ENCODE peak calls at places on chromosome 18, in five cellular contexts. One of them, this sample, is unnamed.
A peak's percentile ranks its signal among the peaks of the same experiment; 100 is the strongest.

GRCh38 chr18:57497372-57498294 is 62.5 kb downstream of the ONECUT2 start:
- DNase-seq in HepG2: no peak
- DNase-seq in K562: no peak
- DNase-seq in GM12878: no peak
- DNase-seq in SK-N-SH: no peak
- DNase-seq in this sample: no peak

GRCh38 chr18:41853280-41853679 is 101.8 kb upstream of the PIK3C3 start:
- DNase-seq in K562: no peak
- DNase-seq in GM12878: no peak
- DNase-seq in HepG2: no peak
- DNase-seq in SK-N-SH: no peak
- DNase-seq in this sample: no peak

GRCh38 chr18:48410095-48410920 is 1.1 kb upstream of the ZBTB7C start:
- DNase-seq in K562: peak; percentile 97
- DNase-seq in HepG2: peak; percentile 65
- DNase-seq in GM12878: no peak
- DNase-seq in SK-N-SH: peak; percentile 96
- DNase-seq in this sample: peak; percentile 74

GRCh38 chr18:31513189-31513907 is 15.4 kb downstream of the DSG2 start:
- DNase-seq in K562: no peak
- DNase-seq in GM12878: no peak
- DNase-seq in HepG2: peak; percentile 41
- DNase-seq in SK-N-SH: no peak
- DNase-seq in this sample: no peak

GRCh38 chr18:65610939-65611338 is 139.9 kb upstream of the CDH7 start:
- DNase-seq in K562: no peak
- DNase-seq in GM12878: no peak
- DNase-seq in SK-N-SH: no peak
- DNase-seq in HepG2: no peak
- DNase-seq in this sample: no peak

GRCh38 chr18:57146956-57147636 is at the start of gene BOD1L2:
- DNase-seq in SK-N-SH: no peak
- DNase-seq in HepG2: no peak
- DNase-seq in K562: no peak
- DNase-seq in GM12878: no peak
- DNase-seq in this sample: no peak

GRCh38 chr18:13264091-13264777 is 45.7 kb downstream of the LDLRAD4 start:
- DNase-seq in SK-N-SH: peak; percentile 49
- DNase-seq in K562: no peak
- DNase-seq in GM12878: no peak
- DNase-seq in HepG2: no peak
- DNase-seq in this sample: no peak

GRCh38 chr18:75105551-75106254 is 103.2 kb downstream of the PTGR3 start:
- DNase-seq in K562: no peak
- DNase-seq in GM12878: no peak
- DNase-seq in HepG2: no peak
- DNase-seq in SK-N-SH: no peak
- DNase-seq in this sample: no peak

GRCh38 chr18:25737710-25738251 is 352.6 kb downstream of the SS18 start:
- DNase-seq in K562: no peak
- DNase-seq in GM12878: no peak
- DNase-seq in HepG2: peak; percentile 18
- DNase-seq in SK-N-SH: no peak
- DNase-seq in this sample: no peak

GRCh38 chr18:44668280-44668975 is 12.3 kb upstream of the SETBP1 start:
- DNase-seq in GM12878: no peak
- DNase-seq in K562: no peak
- DNase-seq in HepG2: no peak
- DNase-seq in SK-N-SH: no peak
- DNase-seq in this sample: no peak

GRCh38 chr18:52237551-52237950 is 102.4 kb upstream of the DCC start:
- DNase-seq in SK-N-SH: no peak
- DNase-seq in GM12878: no peak
- DNase-seq in HepG2: no peak
- DNase-seq in K562: no peak
- DNase-seq in this sample: no peak

GRCh38 chr18:42412896-42413295 is 457.9 kb downstream of the PIK3C3 start:
- DNase-seq in SK-N-SH: no peak
- DNase-seq in K562: no peak
- DNase-seq in GM12878: no peak
- DNase-seq in HepG2: peak; percentile 12
- DNase-seq in this sample: no peak

GRCh38 chr18:210075-210474 is 51.7 kb downstream of the USP14 start:
- DNase-seq in K562: no peak
- DNase-seq in SK-N-SH: no peak
- DNase-seq in GM12878: no peak
- DNase-seq in HepG2: no peak
- DNase-seq in this sample: no peak

GRCh38 chr18:31399336-31400032 is 22.9 kb downstream of the DSG4 start:
- DNase-seq in K562: no peak
- DNase-seq in GM12878: no peak
- DNase-seq in HepG2: peak; percentile 55
- DNase-seq in SK-N-SH: no peak
- DNase-seq in this sample: peak; percentile 14

GRCh38 chr18:45687617-45688016 is 36.4 kb upstream of the SLC14A1 start:
- DNase-seq in GM12878: no peak
- DNase-seq in HepG2: no peak
- DNase-seq in K562: peak; percentile 53
- DNase-seq in SK-N-SH: no peak
- DNase-seq in this sample: no peak

GRCh38 chr18:66560092-66560491 is 43.8 kb downstream of the CDH19 start:
- DNase-seq in SK-N-SH: no peak
- DNase-seq in HepG2: peak; percentile 34
- DNase-seq in K562: no peak
- DNase-seq in GM12878: no peak
- DNase-seq in this sample: no peak

GRCh38 chr18:48929951-48930713 is 20.6 kb downstream of the SMAD7 start:
- DNase-seq in HepG2: peak; percentile 99
- DNase-seq in K562: no peak
- DNase-seq in SK-N-SH: peak; percentile 81
- DNase-seq in GM12878: no peak
- DNase-seq in this sample: no peak

GRCh38 chr18:23885750-23886149 is 128.8 kb upstream of the TTC39C start:
- DNase-seq in SK-N-SH: no peak
- DNase-seq in K562: no peak
- DNase-seq in HepG2: no peak
- DNase-seq in GM12878: no peak
- DNase-seq in this sample: no peak

GRCh38 chr18:59631583-59632181 is 65.5 kb downstream of the CCBE1 start:
- DNase-seq in HepG2: peak; percentile 1
- DNase-seq in GM12878: no peak
- DNase-seq in K562: no peak
- DNase-seq in SK-N-SH: peak; percentile 35
- DNase-seq in this sample: no peak

GRCh38 chr18:7273301-7273911 is 42.5 kb downstream of the LRRC30 start:
- DNase-seq in HepG2: no peak
- DNase-seq in K562: no peak
- DNase-seq in SK-N-SH: no peak
- DNase-seq in GM12878: no peak
- DNase-seq in this sample: no peak

GRCh38 chr18:46623541-46623940 is 33.5 kb downstream of the LOXHD1 start:
- DNase-seq in K562: no peak
- DNase-seq in GM12878: no peak
- DNase-seq in SK-N-SH: peak; percentile 60
- DNase-seq in HepG2: no peak
- DNase-seq in this sample: no peak

GRCh38 chr18:73942081-73942625 is 205.5 kb downstream of the FBXO15 start:
- DNase-seq in HepG2: no peak
- DNase-seq in K562: no peak
- DNase-seq in SK-N-SH: no peak
- DNase-seq in GM12878: no peak
- DNase-seq in this sample: no peak

GRCh38 chr18:58788971-58789797 is 75.5 kb upstream of the ZNF532 start:
- DNase-seq in SK-N-SH: no peak
- DNase-seq in K562: no peak
- DNase-seq in HepG2: peak; percentile 15
- DNase-seq in GM12878: no peak
- DNase-seq in this sample: no peak

GRCh38 chr18:76979111-76979751 is 153.4 kb downstream of the MBP start:
- DNase-seq in GM12878: no peak
- DNase-seq in HepG2: no peak
- DNase-seq in K562: no peak
- DNase-seq in SK-N-SH: no peak
- DNase-seq in this sample: no peak

GRCh38 chr18:78503129-78503528 is 476.5 kb upstream of the SALL3 start:
- DNase-seq in SK-N-SH: no peak
- DNase-seq in GM12878: no peak
- DNase-seq in HepG2: no peak
- DNase-seq in K562: no peak
- DNase-seq in this sample: no peak

GRCh38 chr18:25298853-25299274 is 53.1 kb downstream of the ZNF521 start:
- DNase-seq in K562: peak; percentile 42
- DNase-seq in SK-N-SH: no peak
- DNase-seq in HepG2: no peak
- DNase-seq in GM12878: no peak
- DNase-seq in this sample: no peak

GRCh38 chr18:69401475-69402218 is 959 bp downstream of the DOK6 start:
- DNase-seq in HepG2: no peak
- DNase-seq in GM12878: no peak
- DNase-seq in K562: no peak
- DNase-seq in SK-N-SH: peak; percentile 65
- DNase-seq in this sample: no peak

GRCh38 chr18:9683418-9684396 is 24.4 kb upstream of the RAB31 start:
- DNase-seq in SK-N-SH: no peak
- DNase-seq in K562: peak; percentile 51
- DNase-seq in GM12878: no peak
- DNase-seq in HepG2: peak; percentile 26
- DNase-seq in this sample: peak; percentile 79
- TF ChIP-seq GABPA in SK-N-SH: no peak
- TF ChIP-seq GABPA in K562: no peak
- TF ChIP-seq GABPA in GM12878: no peak
- TF ChIP-seq GABPA in HepG2: no peak
- TF ChIP-seq GABPA in this sample: no peak

GRCh38 chr18:10230072-10230471 is 224.4 kb upstream of the APCDD1 start:
- DNase-seq in K562: peak; percentile 22
- DNase-seq in GM12878: no peak
- DNase-seq in SK-N-SH: no peak
- DNase-seq in HepG2: peak; percentile 23
- DNase-seq in this sample: no peak

GRCh38 chr18:10228380-10228779 is 226.1 kb upstream of the APCDD1 start:
- DNase-seq in SK-N-SH: no peak
- DNase-seq in HepG2: no peak
- DNase-seq in K562: no peak
- DNase-seq in GM12878: no peak
- DNase-seq in this sample: no peak

GRCh38 chr18:10231220-10231619 is 223.2 kb upstream of the APCDD1 start:
- DNase-seq in GM12878: no peak
- DNase-seq in HepG2: no peak
- DNase-seq in SK-N-SH: no peak
- DNase-seq in K562: no peak
- DNase-seq in this sample: peak; percentile 70

GRCh38 chr18:10225300-10225699 is 229.1 kb upstream of the APCDD1 start:
- DNase-seq in SK-N-SH: no peak
- DNase-seq in GM12878: no peak
- DNase-seq in HepG2: no peak
- DNase-seq in K562: no peak
- DNase-seq in this sample: no peak

GRCh38 chr18:10226971-10227370 is 227.5 kb upstream of the APCDD1 start:
- DNase-seq in HepG2: no peak
- DNase-seq in SK-N-SH: no peak
- DNase-seq in GM12878: no peak
- DNase-seq in K562: no peak
- DNase-seq in this sample: no peak
- TF ChIP-seq REST in HepG2: no peak
- TF ChIP-seq REST in SK-N-SH: no peak
- TF ChIP-seq REST in GM12878: no peak
- TF ChIP-seq REST in K562: no peak
- TF ChIP-seq REST in this sample: no peak

DNA sequence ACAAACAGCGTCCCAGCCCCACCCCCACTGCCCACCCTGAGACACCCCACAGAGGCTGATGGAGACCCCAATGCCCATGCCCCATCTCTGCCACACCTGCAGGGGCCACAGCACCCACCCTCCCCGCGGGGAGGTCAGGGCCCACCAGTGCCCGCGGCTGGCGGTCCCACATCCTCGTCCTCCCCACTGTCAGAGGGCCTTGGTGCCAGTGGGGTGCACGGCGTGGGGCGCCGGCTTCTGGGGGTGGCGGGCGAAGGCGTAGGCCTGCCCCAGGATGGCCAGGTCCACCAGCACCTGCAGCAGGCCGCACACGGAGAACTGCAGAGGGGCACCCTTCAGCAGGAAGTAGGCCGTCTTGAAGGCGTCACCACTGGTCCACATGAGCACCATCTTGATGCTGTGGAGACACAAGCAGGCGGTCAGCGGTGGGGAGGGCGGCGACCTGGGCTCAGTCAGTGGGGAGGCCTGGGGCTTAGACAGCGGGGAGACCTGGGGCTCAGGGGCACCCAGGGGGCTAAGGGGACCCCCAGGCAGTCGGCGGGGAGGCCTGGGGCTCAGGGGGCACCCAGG is 47.6 kb downstream of the SLC66A2 start:
- DNase-seq in GM12878: no peak
- DNase-seq in K562: no peak
- DNase-seq in HepG2: no peak
- DNase-seq in SK-N-SH: no peak
- DNase-seq in this sample: no peak
- TF ChIP-seq GABPA in GM12878: no peak
- TF ChIP-seq GABPA in K562: no peak
- TF ChIP-seq GABPA in HepG2: no peak
- TF ChIP-seq GABPA in SK-N-SH: no peak
- TF ChIP-seq GABPA in this sample: no peak

GRCh38 chr18:8806798-8807501 is 101.6 kb downstream of the MTCL1 start:
- DNase-seq in SK-N-SH: no peak
- DNase-seq in HepG2: no peak
- DNase-seq in K562: no peak
- DNase-seq in GM12878: no peak
- DNase-seq in this sample: no peak
- TF ChIP-seq REST in SK-N-SH: no peak
- TF ChIP-seq REST in HepG2: no peak
- TF ChIP-seq REST in K562: no peak
- TF ChIP-seq REST in GM12878: no peak
- TF ChIP-seq REST in this sample: no peak

GRCh38 chr18:22559414-22560282 is 141.9 kb upstream of the CTAGE1 start:
- DNase-seq in K562: peak; percentile 68
- DNase-seq in SK-N-SH: peak; percentile 74
- DNase-seq in GM12878: no peak
- DNase-seq in HepG2: peak; percentile 35
- DNase-seq in this sample: no peak

GRCh38 chr18:22557160-22557941 is 139.6 kb upstream of the CTAGE1 start:
- DNase-seq in SK-N-SH: no peak
- DNase-seq in GM12878: no peak
- DNase-seq in K562: peak; percentile 45
- DNase-seq in HepG2: no peak
- DNase-seq in this sample: no peak

GRCh38 chr18:22560283-22560627 is 142.5 kb upstream of the CTAGE1 start:
- DNase-seq in HepG2: no peak
- DNase-seq in K562: no peak
- DNase-seq in GM12878: no peak
- DNase-seq in SK-N-SH: no peak
- DNase-seq in this sample: no peak

GRCh38 chr18:22560797-22561196 is 143.1 kb upstream of the CTAGE1 start:
- DNase-seq in SK-N-SH: no peak
- DNase-seq in GM12878: no peak
- DNase-seq in HepG2: no peak
- DNase-seq in K562: no peak
- DNase-seq in this sample: no peak

GRCh38 chr18:22558945-22559385 is 141.2 kb upstream of the CTAGE1 start:
- DNase-seq in HepG2: peak; percentile 31
- DNase-seq in SK-N-SH: peak; percentile 33
- DNase-seq in GM12878: no peak
- DNase-seq in K562: peak; percentile 80
- DNase-seq in this sample: no peak
- TF ChIP-seq GABPA in HepG2: no peak
- TF ChIP-seq GABPA in SK-N-SH: no peak
- TF ChIP-seq GABPA in GM12878: no peak
- TF ChIP-seq GABPA in K562: no peak
- TF ChIP-seq GABPA in this sample: no peak